ENCODE peak calls at places on chromosomes 3 and 15, in seven cellular contexts. J, B, R, M, S, F and C are unnamed samples.

GRCh38 chr15:85878866-85879265 is 84.1 kb upstream of the KLHL25 start:
- DNase-seq in R (no peak), F (no peak), J (no peak), M (no peak), B (no peak), S (no peak), C (no peak)

GRCh38 chr15:72319360-72319984 is 485 bp downstream of the CELF6 start:
- DNase-seq in F (peak; percentile 64), B (peak; percentile 65), J (peak; percentile 30), S (no peak), M (peak; percentile 79), R (no peak), C (peak; percentile 92)

GRCh38 chr3:193190387-193190786 is 50.6 kb upstream of the PLAAT1 start:
- DNase-seq in F (no peak), J (peak; percentile 21), S (peak; percentile 67), B (no peak), M (no peak), R (no peak), C (no peak)

GRCh38 chr3:131224886-131225550 is 156.6 kb upstream of the NUDT16 start:
- DNase-seq in M (no peak), F (no peak), J (no peak), B (no peak), S (no peak), R (no peak), C (no peak)

GRCh38 chr15:57245130-57245529 is 131.2 kb upstream of the CGNL1 start:
- DNase-seq in B (no peak), F (no peak), J (no peak), S (no peak), M (no peak), R (no peak), C (no peak)

GRCh38 chr15:68316061-68316804 is 38.7 kb downstream of the FEM1B start:
- DNase-seq in B (peak; percentile 31), R (no peak), M (no peak), F (peak; percentile 20), J (no peak), S (no peak), C (no peak)

GRCh38 chr3:31184257-31185003 is 290.0 kb upstream of the GADL1 start:
- DNase-seq in B (no peak), J (no peak), S (no peak), M (no peak), F (no peak), R (no peak), C (no peak)

GRCh38 chr3:57805674-57806073 is 49.6 kb downstream of the SLMAP start:
- DNase-seq in B (no peak), M (no peak), F (no peak), S (no peak), J (no peak), R (no peak), C (no peak)

GRCh38 chr3:118683636-118684035 is 351.0 kb downstream of the IGSF11 start:
- DNase-seq in B (no peak), J (no peak), M (no peak), S (no peak), R (no peak), F (no peak), C (no peak)

GRCh38 chr3:30516238-30516637 is 90.2 kb upstream of the TGFBR2 start:
- DNase-seq in R (no peak), S (peak; percentile 12), F (no peak), B (no peak), M (no peak), J (no peak), C (no peak)

GRCh38 chr3:161217496-161217895 is 3.6 kb upstream of the NMD3 start:
- DNase-seq in R (no peak), S (no peak), J (no peak), M (peak; percentile 36), F (no peak), B (no peak), C (no peak)